ENCODE peak calls at places on chromosomes 1 and 21, in six cellular contexts. K is foreskin keratinocyte, V is RWPE1, W is progenitor cell of endocrine pancreas, L is A172, O is kidney glomerular epithelial cell. I is an unnamed sample.
A peak's percentile ranks its signal among the peaks of the same experiment; 100 is the strongest.

GRCh38 chr21:42678618-42679295 is 25.3 kb downstream of the PDE9A start:
- DNase-seq in O (no peak), L (no peak), W (no peak), V (no peak), K (no peak), I (no peak)

GRCh38 chr1:172662464-172663109 is 3.7 kb downstream of the FASLG start:
- DNase-seq in V (peak; percentile 32), K (no peak), L (peak; percentile 51), O (peak; percentile 94), W (no peak), I (no peak)

GRCh38 chr21:16932314-16932713 is 580.5 kb upstream of the CXADR start:
- DNase-seq in L (no peak), W (no peak), O (no peak), V (no peak), K (no peak), I (no peak)

GRCh38 chr1:182003953-182004586 is 57.4 kb downstream of the ZNF648 start:
- DNase-seq in O (no peak), L (no peak), K (no peak), W (no peak), V (no peak), I (no peak)

GRCh38 chr1:48679868-48680267 is 96.8 kb downstream of the BEND5 start:
- DNase-seq in K (no peak), L (no peak), O (no peak), V (no peak), W (no peak), I (no peak)

GRCh38 chr1:200962631-200963030 is 60.9 kb downstream of the KIF21B start:
- DNase-seq in O (no peak), W (no peak), V (no peak), L (no peak), K (no peak), I (no peak)

GRCh38 chr1:167905671-167906070 is 8.3 kb downstream of the ADCY10 start:
- DNase-seq in V (no peak), K (no peak), L (no peak), W (no peak), O (no peak), I (no peak)

GRCh38 chr1:114342376-114342775 is 168.6 kb downstream of the TRIM33 start:
- DNase-seq in O (no peak), W (no peak), L (no peak), K (no peak), V (no peak), I (no peak)

GRCh38 chr1:2598329-2598931 is 11.9 kb downstream of the PRXL2B start:
- DNase-seq in O (no peak), W (no peak), L (no peak), V (no peak), K (no peak), I (no peak)

I was measured in iPS DF 19.7.